ENCODE peak calls at places on chromosomes 5 and 9, in four cellular contexts. J is lower lobe of right lung, L is A549, B is mucosa of descending colon. N is an unnamed sample.

GRCh38 chr9:73153793-73154227 is 2.1 kb downstream of the ANXA1 start:
- DNase-seq in J (no peak), L (peak), B (no peak), N (no peak)

GRCh38 chr5:102875672-102876071 is 120.6 kb downstream of the PAM start:
- DNase-seq in J (no peak), L (no peak), B (no peak), N (no peak)

GRCh38 chr9:70479880-70480291 is 65.4 kb upstream of the KLF9 start:
- DNase-seq in J (peak), L (no peak), B (peak), N (no peak)

GRCh38 chr9:78775889-78776288 is 479.0 kb downstream of the PSAT1 start:
- DNase-seq in J (no peak), L (no peak), B (no peak), N (no peak)

GRCh38 chr5:102090770-102091169 is 205.3 kb downstream of the SLCO4C1 start:
- DNase-seq in J (no peak), L (no peak), B (peak), N (no peak)

GRCh38 chr5:127785098-127785927 is 82.1 kb downstream of the CCDC192 start:
- DNase-seq in J (no peak), L (no peak), B (no peak), N (no peak)

GRCh38 chr9:22654833-22655232 is 208.2 kb downstream of the DMRTA1 start:
- DNase-seq in J (no peak), L (no peak), B (no peak), N (no peak)

GRCh38 chr9:124665391-124666058 is 105.6 kb downstream of the NR6A1 start:
- DNase-seq in J (no peak), L (no peak), B (no peak), N (no peak)

GRCh38 chr5:31886206-31886605 is 247.3 kb downstream of the PDZD2 start:
- DNase-seq in J (no peak), L (no peak), B (no peak), N (no peak)

GRCh38 chr5:143896981-143897380 is 85.0 kb downstream of the HMHB1 start:
- DNase-seq in J (no peak), L (no peak), B (no peak), N (no peak)

GRCh38 chr5:39370555-39371366 is 6.5 kb upstream of the C9 start:
- DNase-seq in J (no peak), L (no peak), B (peak), N (no peak)

GRCh38 chr9:93017621-93018020 is 40.9 kb upstream of the SUSD3 start:
- DNase-seq in J (no peak), L (no peak), B (no peak), N (peak)

GRCh38 chr9:106701611-106702010 is 161.4 kb upstream of the ZNF462 start:
- DNase-seq in J (no peak), L (no peak), B (no peak), N (no peak)

GRCh38 chr5:131575660-131576227 is 59.3 kb downstream of the RAPGEF6 start:
- DNase-seq in J (no peak), L (no peak), B (no peak), N (no peak)

GRCh38 chr9:134493471-134494272 is 147.9 kb upstream of the COL5A1 start:
- DNase-seq in J (no peak), L (no peak), B (no peak), N (peak)

GRCh38 chr9:35107337-35108290 is 4.7 kb upstream of the STOML2 start:
- DNase-seq in J (no peak), L (no peak), B (no peak), N (no peak)

GRCh38 chr5:84403773-84404172 is 19.1 kb upstream of the EDIL3 start:
- DNase-seq in J (no peak), L (no peak), B (no peak), N (no peak)

GRCh38 chr5:40787986-40788385 is 10.2 kb downstream of the PRKAA1 start:
- DNase-seq in J (no peak), L (no peak), B (no peak), N (no peak)

GRCh38 chr9:131096490-131097258 is at the start of gene AIF1L:
- DNase-seq in J (no peak), L (peak), B (peak), N (peak)

GRCh38 chr5:39014544-39014943 is 59.7 kb downstream of the RICTOR start:
- DNase-seq in J (no peak), L (no peak), B (no peak), N (no peak)

GRCh38 chr5:91397791-91398190 is 14.7 kb upstream of the ARRDC3 start:
- DNase-seq in J (no peak), L (no peak), B (no peak), N (no peak)

GRCh38 chr5:141430332-141431113 is at the start of gene PCDHGA12:
- DNase-seq in J (no peak), L (peak), B (no peak), N (no peak)

GRCh38 chr5:126777257-126777973 is 479 bp downstream of the LMNB1 start:
- DNase-seq in J (peak), L (no peak), B (peak), N (peak)

GRCh38 chr9:133739408-133740280 is 1.5 kb upstream of the SARDH start:
- DNase-seq in J (no peak), L (no peak), B (no peak), N (peak)

GRCh38 chr9:127946728-127947127 is 9.1 kb upstream of the DPM2 start:
- DNase-seq in J (no peak), L (no peak), B (no peak), N (no peak)

GRCh38 chr5:80688648-80689420 is 34.1 kb upstream of the DHFR start:
- DNase-seq in J (no peak), L (no peak), B (no peak), N (no peak)

GRCh38 chr5:30069441-30070263 is 1123.8 kb upstream of the CDH6 start:
- DNase-seq in J (peak), L (no peak), B (no peak), N (peak)

GRCh38 chr5:13524931-13525330 is 419.6 kb downstream of the DNAH5 start:
- DNase-seq in J (no peak), L (no peak), B (peak), N (no peak)

GRCh38 chr5:20105915-20106314 is 117.9 kb upstream of the CDH18 start:
- DNase-seq in J (no peak), L (no peak), B (no peak), N (no peak)

GRCh38 chr5:141186897-141187512 is at the start of gene PCDHB9:
- DNase-seq in J (no peak), L (no peak), B (peak), N (no peak)

GRCh38 chr5:78504726-78505431 is 143.7 kb downstream of the LHFPL2 start:
- DNase-seq in J (peak), L (peak), B (peak), N (peak)

GRCh38 chr5:40790947-40791593 is 7.1 kb downstream of the PRKAA1 start:
- DNase-seq in J (no peak), L (no peak), B (no peak), N (no peak)

GRCh38 chr5:62273691-62274090 is 32.3 kb upstream of the KIF2A start:
- DNase-seq in J (no peak), L (no peak), B (no peak), N (no peak)

GRCh38 chr5:167822241-167822640 is 469.2 kb upstream of the WWC1 start:
- DNase-seq in J (no peak), L (no peak), B (no peak), N (no peak)
- H3K4me3 ChIP-seq in J (no peak), L (no peak), B (no peak), N (no peak)

DNA sequence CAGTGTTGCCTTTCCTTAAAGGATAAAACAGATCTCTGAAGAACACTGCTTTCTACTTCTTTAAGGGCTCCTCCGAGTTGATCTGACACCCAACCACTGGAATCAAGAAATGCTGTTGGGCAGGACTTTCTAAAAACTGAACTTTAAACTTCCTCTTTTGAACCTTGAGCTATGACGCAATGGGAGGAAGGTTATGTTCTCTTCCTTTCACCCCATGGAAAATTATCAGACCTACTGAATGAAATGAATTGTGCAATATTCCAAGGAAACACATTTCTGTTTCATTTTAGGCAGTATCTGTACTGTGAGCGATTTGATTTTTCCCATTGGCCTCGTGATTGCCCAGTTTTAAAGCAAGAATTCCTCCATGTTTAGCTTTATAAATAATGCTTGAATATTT is 206.0 kb upstream of the PRR16 start:
- DNase-seq in J (no peak), L (no peak), B (peak), N (no peak)
- TF ChIP-seq CTCF in J (no peak), L (no peak), B (no peak), N (no peak)

GRCh38 chr9:6439051-6439703 is 26.2 kb downstream of the UHRF2 start:
- DNase-seq in J (no peak), L (no peak), B (no peak), N (no peak)
- H3K4me3 ChIP-seq in J (no peak), L (no peak), B (no peak), N (no peak)

GRCh38 chr9:87944687-87945086 is 26.9 kb downstream of the SPATA31C1 start:
- DNase-seq in J (no peak), L (no peak), B (no peak), N (no peak)

GRCh38 chr9:87944096-87944495 is 26.3 kb downstream of the SPATA31C1 start:
- DNase-seq in J (no peak), L (no peak), B (no peak), N (no peak)
- TF ChIP-seq CTCF in J (no peak), L (no peak), B (no peak), N (no peak)

DNA sequence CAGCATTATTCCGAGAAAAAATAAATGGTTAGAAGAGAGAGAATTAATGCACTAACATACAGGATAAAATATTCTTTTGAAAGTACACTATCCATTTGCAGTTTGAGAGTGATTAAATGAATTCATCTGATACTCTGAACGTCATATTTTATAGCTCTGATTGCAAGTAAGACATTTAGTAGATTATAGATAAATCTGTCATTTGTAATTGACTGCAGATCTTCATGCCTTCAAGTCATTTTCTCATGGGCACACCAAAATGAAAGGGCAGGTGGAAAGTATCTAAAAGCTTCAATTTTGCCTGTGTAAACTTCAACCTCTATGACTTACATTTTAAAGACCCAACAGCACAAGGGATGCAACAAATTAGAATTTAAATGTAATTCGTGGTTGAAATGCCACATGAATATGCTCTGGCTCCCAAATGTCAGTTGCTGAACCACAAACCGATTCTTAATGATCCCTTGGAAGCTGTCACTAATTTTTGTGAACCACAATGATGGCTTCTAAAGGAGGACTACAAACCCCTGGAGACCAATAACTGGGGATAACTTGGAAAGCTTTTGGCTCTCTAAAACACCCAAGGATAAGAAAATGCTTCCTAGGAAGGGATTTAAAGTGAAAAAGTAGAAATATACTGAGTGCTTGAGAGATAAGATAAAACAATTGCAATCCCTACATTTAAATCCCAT is 3.9 kb downstream of the TYRP1 start:
- DNase-seq in J (no peak), L (no peak), B (no peak), N (no peak)
- H3K4me3 ChIP-seq in J (no peak), L (no peak), B (no peak), N (no peak)

DNA sequence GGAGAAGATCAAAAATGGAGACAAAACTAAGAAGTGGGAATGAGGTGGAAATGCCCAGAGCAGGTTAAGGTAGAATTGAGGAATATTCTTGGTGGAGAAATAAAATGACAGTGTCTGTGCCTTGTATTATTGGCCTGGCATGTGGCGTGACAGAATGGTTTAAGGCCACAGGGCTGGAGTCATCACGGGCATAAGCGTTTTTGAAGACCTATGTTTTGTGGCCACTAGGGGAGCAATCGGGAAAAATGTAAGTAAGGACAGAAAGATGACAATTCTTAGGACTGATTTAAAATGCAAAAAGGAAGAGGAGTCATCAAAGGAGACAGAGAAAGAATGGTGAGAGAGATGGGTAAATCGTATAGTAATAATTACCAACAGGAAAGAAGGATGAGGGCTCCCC is 72.2 kb upstream of the EPB41L4A start:
- DNase-seq in J (no peak), L (peak), B (peak), N (no peak)
- TF ChIP-seq CTCF in J (no peak), L (peak), B (no peak), N (peak)

DNA sequence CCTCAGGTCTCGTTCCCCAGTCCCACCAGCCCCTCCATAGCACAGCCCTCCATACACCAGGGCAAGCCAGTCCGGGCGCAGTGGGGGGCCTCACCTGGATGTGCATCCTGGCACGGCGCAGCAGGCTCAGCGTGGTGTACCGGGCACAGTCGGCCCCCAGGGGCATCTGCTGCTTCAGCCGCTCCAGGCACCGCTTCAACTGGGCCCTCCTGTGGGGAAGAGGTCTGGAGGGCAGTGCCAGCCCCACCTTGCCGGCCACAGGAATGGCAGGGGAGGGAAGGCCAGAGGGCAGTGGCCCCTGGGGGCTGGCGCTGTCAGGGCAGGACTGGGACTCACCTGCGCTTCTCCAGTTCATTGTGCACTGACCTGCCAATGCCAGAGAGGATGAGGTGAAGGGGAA is 1.4 kb downstream of the MXD3 start:
- DNase-seq in J (no peak), L (no peak), B (no peak), N (peak)
- H3K4me3 ChIP-seq in J (no peak), L (no peak), B (no peak), N (no peak)

DNA sequence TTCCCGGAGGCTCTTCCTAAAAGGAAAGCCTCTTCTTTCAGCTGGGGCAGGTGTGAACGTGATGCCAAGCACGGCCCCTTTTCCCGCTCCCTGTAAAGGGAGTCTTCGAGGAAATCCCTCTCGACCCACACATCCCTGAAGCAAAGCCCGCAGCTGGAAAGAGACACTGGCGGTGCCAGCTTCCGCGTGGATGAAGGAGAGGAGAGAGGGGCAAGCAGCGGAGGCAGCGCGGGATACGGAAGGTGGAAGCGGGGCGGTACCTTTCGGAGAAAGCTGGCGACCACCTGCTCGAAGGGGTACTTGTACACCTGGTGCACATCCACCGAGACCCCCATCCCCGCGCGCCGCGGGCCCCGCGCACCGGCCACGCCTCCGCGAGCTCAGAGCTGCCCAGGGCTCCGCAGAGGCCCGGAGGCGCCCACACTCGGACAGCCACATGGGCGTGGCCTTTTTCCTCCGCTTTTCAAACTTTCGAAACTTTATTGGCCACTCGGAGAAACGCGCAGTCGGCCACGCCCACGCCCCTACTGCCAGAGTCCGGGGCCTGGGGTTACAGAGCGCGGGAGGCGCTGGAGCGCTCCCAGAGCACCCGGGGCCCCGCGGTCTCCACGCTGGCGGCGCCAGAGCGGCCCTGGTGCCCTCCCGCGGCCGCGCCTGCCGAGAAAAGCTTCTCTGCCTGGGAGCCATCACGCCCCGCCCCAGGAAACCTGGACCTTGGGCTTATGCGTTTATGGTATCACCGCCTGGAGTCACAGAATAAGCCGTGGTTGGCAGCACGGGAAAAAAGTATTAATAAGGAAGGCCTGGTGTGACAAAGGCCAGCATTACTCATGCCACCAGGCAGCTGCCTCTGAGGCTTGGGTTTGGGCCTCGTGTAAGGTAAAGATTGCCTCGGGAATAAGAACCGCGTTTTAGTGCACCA is at the start of gene PRELID2:
- DNase-seq in J (peak), L (peak), B (peak), N (peak)
- TF ChIP-seq CTCF in J (peak), L (peak), B (peak), N (no peak)

N was measured in kidney.